ENCODE peak calls at places on chromosomes 2 and 18, in nine cellular contexts. I, A, K, O, F, G, E, P and C are unnamed samples. For H3K9me3, the result is how much of the 10 kb centered on the place peaks cover.

GRCh38 chr2:74418312-74418711 is 3.1 kb downstream of the C2orf81 start:
- DNase-seq in I (peak), A (no peak), K (no peak), O (no peak), F (no peak), G (no peak), E (no peak), P (no peak), C (no peak)

GRCh38 chr18:78640596-78640995 is 339.0 kb upstream of the SALL3 start:
- DNase-seq in I (no peak), A (no peak), K (no peak), O (no peak), F (no peak), G (peak), E (no peak), P (no peak), C (no peak)

GRCh38 chr18:40577255-40577654 is 1377.8 kb upstream of the PIK3C3 start:
- DNase-seq in I (no peak), A (no peak), K (no peak), O (no peak), F (no peak), G (no peak), E (no peak), P (no peak), C (no peak)

GRCh38 chr2:12761109-12761508 is 44.4 kb downstream of the TRIB2 start:
- DNase-seq in I (no peak), A (no peak), K (no peak), O (no peak), F (no peak), G (no peak), E (no peak), P (no peak), C (no peak)

GRCh38 chr2:49961346-49961745 is 807.0 kb upstream of the FSHR start:
- DNase-seq in I (no peak), A (no peak), K (no peak), O (no peak), F (no peak), G (no peak), E (no peak), P (no peak), C (no peak)

GRCh38 chr2:46863895-46864294 is 51.7 kb downstream of the MCFD2 start:
- DNase-seq in I (no peak), A (no peak), K (no peak), O (no peak), F (no peak), G (no peak), E (no peak), P (no peak), C (no peak)

GRCh38 chr2:54531558-54531957 is 75.4 kb downstream of the SPTBN1 start:
- DNase-seq in I (no peak), A (no peak), K (no peak), O (peak), F (no peak), G (no peak), E (peak), P (no peak), C (no peak)

GRCh38 chr18:31447530-31448191 is at the start of gene DSG3:
- DNase-seq in I (no peak), A (no peak), K (no peak), O (no peak), F (no peak), G (no peak), E (no peak), P (no peak), C (no peak)

GRCh38 chr2:182754231-182754630 is 38.2 kb downstream of the DNAJC10 start:
- DNase-seq in I (no peak), A (no peak), K (no peak), O (no peak), F (no peak), G (no peak), E (no peak), P (no peak), C (no peak)

GRCh38 chr2:106841886-106842645 is 43.9 kb downstream of the ST6GAL2 start:
- DNase-seq in I (no peak), A (no peak), K (no peak), O (no peak), F (peak), G (no peak), E (no peak), P (no peak), C (no peak)

GRCh38 chr2:98975611-98976010 is 39.6 kb upstream of the CRACDL start:
- DNase-seq in I (no peak), A (no peak), K (no peak), O (no peak), F (no peak), G (no peak), E (no peak), P (no peak), C (no peak)

GRCh38 chr2:201158111-201158929 is 24.6 kb upstream of the CASP10 start:
- DNase-seq in I (no peak), A (peak), K (peak), O (peak), F (peak), G (peak), E (peak), P (peak), C (peak)

GRCh38 chr2:236633219-236633570 is 63.6 kb downstream of the ACKR3 start:
- DNase-seq in I (peak), A (no peak), K (no peak), O (no peak), F (no peak), G (peak), E (no peak), P (no peak), C (no peak)

GRCh38 chr18:36772339-36772738 is 56.5 kb downstream of the TPGS2 start:
- DNase-seq in I (no peak), A (no peak), K (no peak), O (no peak), F (peak), G (no peak), E (no peak), P (no peak), C (no peak)

GRCh38 chr2:134785659-134786058 is 52.8 kb upstream of the ACMSD start:
- DNase-seq in I (no peak), A (no peak), K (no peak), O (no peak), F (no peak), G (no peak), E (no peak), P (no peak), C (no peak)

GRCh38 chr2:157194097-157194688 is 63.3 kb upstream of the GALNT5 start:
- DNase-seq in I (no peak), A (peak), K (peak), O (peak), F (peak), G (no peak), E (peak), P (no peak), C (no peak)

GRCh38 chr2:65612654-65613053 is 180.3 kb upstream of the SPRED2 start:
- DNase-seq in I (no peak), A (no peak), K (no peak), O (no peak), F (no peak), G (no peak), E (peak), P (no peak), C (no peak)

GRCh38 chr2:150080115-150080514 is 407.4 kb downstream of the RND3 start:
- DNase-seq in I (no peak), A (no peak), K (no peak), O (no peak), F (no peak), G (no peak), E (no peak), P (no peak), C (no peak)

GRCh38 chr2:47664817-47665216 is 118.1 kb upstream of the MSH6 start:
- DNase-seq in I (no peak), A (no peak), K (no peak), O (no peak), F (peak), G (peak), E (peak), P (no peak), C (no peak)

GRCh38 chr2:139411236-139411635 is 631.0 kb upstream of the NXPH2 start:
- DNase-seq in I (no peak), A (no peak), K (no peak), O (no peak), F (no peak), G (no peak), E (no peak), P (no peak), C (no peak)

GRCh38 chr2:156765043-156765442 is 328.9 kb downstream of the GPD2 start:
- DNase-seq in I (no peak), A (no peak), K (no peak), O (no peak), F (no peak), G (no peak), E (no peak), P (no peak), C (no peak)

GRCh38 chr18:75208836-75209128 is 157 bp downstream of the PTGR3 start:
- DNase-seq in I (peak), A (no peak), K (no peak), O (no peak), F (peak), G (peak), E (no peak), P (no peak), C (no peak)

GRCh38 chr18:75208055-75208835 is 694 bp downstream of the PTGR3 start:
- DNase-seq in I (peak), A (peak), K (peak), O (peak), F (peak), G (peak), E (peak), P (peak), C (peak)

GRCh38 chr18:75206637-75207297 is 2.2 kb downstream of the PTGR3 start:
- DNase-seq in I (no peak), A (no peak), K (no peak), O (no peak), F (no peak), G (no peak), E (no peak), P (no peak), C (no peak)

GRCh38 chr18:75205760-75206109 is 3.2 kb downstream of the PTGR3 start:
- DNase-seq in I (no peak), A (peak), K (peak), O (no peak), F (no peak), G (no peak), E (no peak), P (no peak), C (no peak)

GRCh38 chr18:75207298-75208054 is 1.5 kb downstream of the PTGR3 start:
- DNase-seq in I (no peak), A (peak), K (no peak), O (no peak), F (no peak), G (no peak), E (no peak), P (no peak), C (no peak)
- H3K9me3 ChIP-seq in I (under half), A (under half), K (under half), O (under half), F (under half), G (under half), E (under half), P (under half), C (under half)

GRCh38 chr2:94874277-94874997 is 3.2 kb downstream of the TEKT4 start:
- DNase-seq in I (peak), A (peak), K (peak), O (peak), F (peak), G (no peak), E (peak), P (peak), C (peak)
- H3K27ac ChIP-seq in I (no peak), A (no peak), K (no peak), O (no peak), F (no peak), G (no peak), E (no peak), P (no peak), C (no peak)

GRCh38 chr2:185012643-185013042 is 414.3 kb downstream of the ZNF804A start:
- DNase-seq in I (no peak), A (no peak), K (no peak), O (no peak), F (no peak), G (no peak), E (peak), P (no peak), C (no peak)
- H3K9me3 ChIP-seq in I (under half), A (under half), K (under half), O (under half), F (under half), G (under half), E (under half), P (under half), C (under half)

DNA sequence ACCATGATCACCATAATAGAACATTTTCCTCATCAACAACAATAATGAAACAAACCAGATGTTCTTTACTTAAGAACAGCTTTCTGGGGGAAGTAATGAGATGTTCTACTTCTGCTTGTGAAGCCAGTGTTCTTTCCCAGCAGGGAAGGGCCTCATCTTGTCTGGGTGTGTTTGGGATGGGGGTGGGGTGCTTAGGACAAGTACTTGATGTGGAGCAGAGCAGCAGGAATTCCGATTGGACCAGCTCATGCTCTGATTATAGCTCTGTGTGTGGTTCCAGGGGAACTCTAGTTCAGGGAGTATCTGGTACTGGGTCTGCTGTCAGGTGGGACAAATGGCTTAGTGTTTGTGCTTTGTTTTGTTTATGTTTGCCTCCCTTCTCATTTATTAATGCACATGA is 162.9 kb upstream of the NOSTRIN start:
- DNase-seq in I (no peak), A (no peak), K (no peak), O (no peak), F (peak), G (no peak), E (peak), P (no peak), C (no peak)
- H3K27ac ChIP-seq in I (no peak), A (no peak), K (no peak), O (no peak), F (peak), G (no peak), E (no peak), P (no peak), C (no peak)

GRCh38 chr2:228532233-228532632 is 350.7 kb upstream of the SPHKAP start:
- DNase-seq in I (no peak), A (no peak), K (no peak), O (no peak), F (no peak), G (no peak), E (no peak), P (no peak), C (no peak)
- H3K9me3 ChIP-seq in I (under half), A (under half), K (under half), O (under half), F (under half), G (under half), E (under half), P (under half), C (under half)

GRCh38 chr2:159637237-159637636 is 20.9 kb upstream of the BAZ2B start:
- DNase-seq in I (no peak), A (no peak), K (no peak), O (no peak), F (no peak), G (no peak), E (no peak), P (no peak), C (no peak)
- H3K27ac ChIP-seq in I (no peak), A (no peak), K (no peak), O (no peak), F (no peak), G (no peak), E (peak), P (no peak), C (no peak)